ENCODE peak calls at places on chromosomes 13 and 19, in seven cellular contexts. V is fibroblast of lung, K is RPMI7951, N is nucleus accumbens, W is kidney epithelial cell, H is NCI-H1417, U is HEK293T. M is an unnamed sample.

GRCh38 chr13:98825659-98826058 is 73.2 kb upstream of the SLC15A1 start:
- DNase-seq in V (no peak), W (no peak), N (no peak), U (no peak), K (no peak), H (no peak), M (no peak)

GRCh38 chr19:29641597-29641996 is 23.7 kb upstream of the PLEKHF1 start:
- DNase-seq in K (no peak), N (no peak), W (no peak), U (no peak), V (no peak), H (no peak), M (no peak)

GRCh38 chr13:110575322-110576069 is 14.0 kb upstream of the RAB20 start:
- DNase-seq in W (no peak), V (peak), U (no peak), H (peak), K (peak), N (no peak), M (peak)

GRCh38 chr19:7297742-7298141 is 3.5 kb upstream of the INSR start:
- DNase-seq in V (no peak), K (no peak), U (no peak), H (peak), W (no peak), N (no peak), M (no peak)

GRCh38 chr19:49614096-49614857 is 23.3 kb downstream of the PRR12 start:
- DNase-seq in U (no peak), V (peak), N (no peak), H (no peak), W (peak), K (peak), M (peak)

GRCh38 chr13:73411067-73411809 is 352.4 kb downstream of the KLF5 start:
- DNase-seq in N (no peak), H (peak), V (no peak), W (peak), K (peak), U (no peak), M (no peak)

GRCh38 chr19:35731353-35731752 is 10.9 kb downstream of the IGFLR1 start:
- DNase-seq in W (no peak), V (no peak), K (no peak), N (no peak), U (no peak), H (no peak), M (no peak)

GRCh38 chr19:5340637-5341447 is at the start of gene PTPRS:
- DNase-seq in W (peak), U (peak), N (peak), V (peak), K (peak), H (peak), M (peak)

GRCh38 chr13:22076658-22077057 is 405.8 kb downstream of the FGF9 start:
- DNase-seq in V (no peak), U (no peak), N (no peak), K (no peak), W (no peak), H (no peak), M (no peak)

GRCh38 chr13:114015608-114016295 is 41.9 kb upstream of the C13orf46 start:
- DNase-seq in W (no peak), U (no peak), N (no peak), V (peak), K (peak), H (no peak), M (peak)

GRCh38 chr19:7729831-7730285 is 2.1 kb downstream of the CLEC4G start:
- DNase-seq in N (no peak), H (peak), K (no peak), U (no peak), V (no peak), W (no peak), M (no peak)

GRCh38 chr19:53868091-53868891 is 608 bp downstream of the MYADM start:
- DNase-seq in H (no peak), U (no peak), W (no peak), K (peak), V (peak), N (peak), M (peak)

M was measured in foreskin fibroblast.